ENCODE peak calls at places on chromosomes 13 and 19, in six cellular contexts. L is T-helper 17 cell; I is heart right ventricle; D is stimulated activated CD4-positive, alpha-beta T cell treated with anti-CD3 and anti-CD28 coated beads, Interleukin-2, amount 100 ng/mL, for 48 hours; Z is H54; E is LoVo. H is an unnamed sample.

GRCh38 chr19:16191216-16191908 is 6.2 kb downstream of the FAM32A start:
- DNase-seq in L (no peak), I (no peak), D (no peak), Z (no peak), E (no peak), H (no peak)

GRCh38 chr13:51000576-51001260 is 91.1 kb downstream of the RNASEH2B start:
- DNase-seq in L (no peak), I (no peak), D (no peak), Z (no peak), E (no peak), H (no peak)

GRCh38 chr19:50377051-50377441 is 789 bp downstream of the NR1H2 start:
- DNase-seq in L (peak; percentile 49), I (no peak), D (peak; percentile 48), Z (no peak), E (no peak), H (peak; percentile 77)

GRCh38 chr19:56076413-56076998 is 44.6 kb downstream of the ZNF787 start:
- DNase-seq in L (no peak), I (peak; percentile 60), D (peak; percentile 50), Z (peak; percentile 89), E (peak; percentile 38), H (peak; percentile 88)

GRCh38 chr13:47672982-47673670 is 327.9 kb downstream of the SUCLA2 start:
- DNase-seq in L (no peak), I (no peak), D (no peak), Z (no peak), E (no peak), H (no peak)

GRCh38 chr13:31209172-31209818 is 9.5 kb downstream of the B3GLCT start:
- DNase-seq in L (no peak), I (peak; percentile 80), D (no peak), Z (peak; percentile 50), E (no peak), H (no peak)

GRCh38 chr19:29837448-29837961 is 25.7 kb downstream of the CCNE1 start:
- DNase-seq in L (no peak), I (no peak), D (peak; percentile 42), Z (no peak), E (no peak), H (no peak)

GRCh38 chr19:46967578-46968018 is 52.0 kb upstream of the NPAS1 start:
- DNase-seq in L (no peak), I (peak; percentile 77), D (no peak), Z (no peak), E (peak; percentile 35), H (no peak)

GRCh38 chr13:77325371-77325941 is 1.4 kb downstream of the MYCBP2 start:
- DNase-seq in L (no peak), I (no peak), D (no peak), Z (no peak), E (no peak), H (peak; percentile 4)

GRCh38 chr19:1851581-1852293 is 3.5 kb upstream of the REXO1 start:
- DNase-seq in L (peak; percentile 53), I (no peak), D (no peak), Z (no peak), E (no peak), H (no peak)

GRCh38 chr19:10112037-10112751 is 701 bp downstream of the P2RY11 start:
- DNase-seq in L (peak; percentile 34), I (no peak), D (peak; percentile 59), Z (no peak), E (no peak), H (no peak)

GRCh38 chr19:3687774-3688706 is 12.2 kb downstream of the PIP5K1C start:
- DNase-seq in L (no peak), I (no peak), D (peak; percentile 16), Z (no peak), E (no peak), H (no peak)

GRCh38 chr13:25902946-25903345 is 148.9 kb downstream of the SHISA2 start:
- DNase-seq in L (no peak), I (no peak), D (no peak), Z (no peak), E (no peak), H (no peak)

GRCh38 chr19:18202759-18203407 is 959 bp downstream of the RAB3A start:
- DNase-seq in L (no peak), I (peak; percentile 24), D (no peak), Z (no peak), E (no peak), H (no peak)

GRCh38 chr13:70310720-70311119 is 202.5 kb upstream of the KLHL1 start:
- DNase-seq in L (no peak), I (no peak), D (no peak), Z (peak; percentile 4), E (peak; percentile 43), H (peak; percentile 86)

GRCh38 chr13:23288564-23288963 is 107.8 kb downstream of the SGCG start:
- DNase-seq in L (no peak), I (no peak), D (no peak), Z (no peak), E (no peak), H (no peak)

GRCh38 chr13:49370390-49370789 is 73.5 kb downstream of the CAB39L start:
- DNase-seq in L (no peak), I (no peak), D (no peak), Z (no peak), E (no peak), H (peak; percentile 16)

GRCh38 chr13:114005206-114005720 is 31.4 kb upstream of the C13orf46 start:
- DNase-seq in L (no peak), I (no peak), D (no peak), Z (no peak), E (no peak), H (no peak)

GRCh38 chr19:23093832-23094231 is 23.0 kb upstream of the ZNF730 start:
- DNase-seq in L (no peak), I (no peak), D (no peak), Z (no peak), E (no peak), H (no peak)

GRCh38 chr13:106810069-106810468 is 242.1 kb upstream of the ARGLU1 start:
- DNase-seq in L (no peak), I (no peak), D (no peak), Z (no peak), E (no peak), H (no peak)

GRCh38 chr13:114130131-114130707 is 2.2 kb downstream of the RASA3 start:
- DNase-seq in L (no peak), I (no peak), D (no peak), Z (no peak), E (no peak), H (no peak)

H was measured in HT-29.